ENCODE peak calls at places on chromosome 18, in six cellular contexts. Z, O, E, M, R and C are unnamed samples.

GRCh38 chr18:32930695-32931301 is 158.0 kb upstream of the KLHL14 start:
- DNase-seq in Z (peak), O (no peak), E (no peak), M (no peak), R (peak), C (no peak)

GRCh38 chr18:7872569-7872968 is 305.5 kb downstream of the PTPRM start:
- DNase-seq in Z (no peak), O (no peak), E (no peak), M (no peak), R (no peak), C (no peak)

GRCh38 chr18:13613591-13614317 is 112.6 kb downstream of the FAM210A start:
- DNase-seq in Z (no peak), O (no peak), E (no peak), M (no peak), R (no peak), C (no peak)

GRCh38 chr18:25467226-25468065 is 115.5 kb upstream of the ZNF521 start:
- DNase-seq in Z (no peak), O (peak), E (no peak), M (no peak), R (no peak), C (peak)

GRCh38 chr18:5937795-5938194 is 42.5 kb upstream of the TMEM200C start:
- DNase-seq in Z (no peak), O (no peak), E (no peak), M (no peak), R (no peak), C (no peak)

GRCh38 chr18:2655153-2655953 is at the start of gene SMCHD1:
- DNase-seq in Z (peak), O (peak), E (peak), M (peak), R (peak), C (peak)

GRCh38 chr18:60693426-60693825 is 320.9 kb upstream of the MC4R start:
- DNase-seq in Z (no peak), O (no peak), E (no peak), M (no peak), R (no peak), C (no peak)

GRCh38 chr18:50696929-50697328 is 122.9 kb downstream of the MRO start:
- DNase-seq in Z (peak), O (no peak), E (no peak), M (no peak), R (no peak), C (no peak)

GRCh38 chr18:71223487-71223886 is 934.6 kb downstream of the SOCS6 start:
- DNase-seq in Z (no peak), O (no peak), E (no peak), M (no peak), R (no peak), C (no peak)

GRCh38 chr18:75183524-75183923 is 25.4 kb downstream of the PTGR3 start:
- DNase-seq in Z (no peak), O (no peak), E (no peak), M (no peak), R (no peak), C (no peak)

GRCh38 chr18:21112140-21112473 is 494 bp upstream of the ROCK1 start:
- DNase-seq in Z (no peak), O (peak), E (peak), M (no peak), R (no peak), C (no peak)

GRCh38 chr18:76621184-76621583 is 126.1 kb upstream of the ZNF516 start:
- DNase-seq in Z (no peak), O (no peak), E (no peak), M (no peak), R (no peak), C (no peak)